ENCODE peak calls at places on chromosomes 12 and 14, in four cellular contexts. M is germinal center, Y is T-helper 2 cell, L is Right ventricle myocardium inferior. A is an unnamed sample.

GRCh38 chr14:86168376-86168775 is 638.4 kb downstream of the FLRT2 start:
- DNase-seq in M (no peak), Y (no peak), L (no peak), A (no peak)

GRCh38 chr12:69056743-69057515 is 124.0 kb upstream of the CPM start:
- DNase-seq in M (no peak), Y (no peak), L (no peak), A (peak; percentile 75)

GRCh38 chr12:29741342-29742241 is 42.1 kb downstream of the TMTC1 start:
- DNase-seq in M (no peak), Y (no peak), L (no peak), A (peak; percentile 21)

GRCh38 chr14:83425138-83425537 is 1891.5 kb upstream of the SEL1L start:
- DNase-seq in L (no peak), Y (no peak), M (no peak), A (peak; percentile 38)

GRCh38 chr14:68820999-68821683 is 28.3 kb upstream of the ZFP36L1 start:
- DNase-seq in Y (peak; percentile 34), M (no peak), L (no peak), A (peak; percentile 33)

GRCh38 chr12:116157845-116158267 is 119.6 kb downstream of the MED13L start:
- DNase-seq in M (no peak), L (no peak), Y (no peak), A (no peak)

GRCh38 chr12:128951448-128951847 is 98.2 kb downstream of the GLT1D1 start:
- DNase-seq in M (no peak), Y (no peak), L (no peak), A (no peak)

GRCh38 chr12:6202331-6202730 is 2.1 kb downstream of the CD9 start:
- DNase-seq in L (no peak), M (no peak), Y (no peak), A (no peak)

GRCh38 chr12:54357802-54358619 is 6.3 kb downstream of the GPR84 start:
- DNase-seq in L (no peak), M (peak; percentile 66), Y (peak; percentile 41), A (no peak)

GRCh38 chr14:75198291-75198933 is 22.0 kb upstream of the TMED10 start:
- DNase-seq in L (peak; percentile 68), Y (no peak), M (no peak), A (no peak)

GRCh38 chr12:13156277-13156676 is 40.2 kb upstream of the EMP1 start:
- DNase-seq in Y (no peak), M (no peak), L (no peak), A (no peak)

GRCh38 chr12:19316420-19316819 is 122.9 kb upstream of the AEBP2 start:
- DNase-seq in M (no peak), Y (no peak), L (no peak), A (peak; percentile 50)

GRCh38 chr12:122928033-122928890 is 32.3 kb upstream of the VPS37B start:
- DNase-seq in L (peak; percentile 51), M (no peak), Y (no peak), A (no peak)

GRCh38 chr12:56321027-56321426 is 5.2 kb upstream of the CNPY2 start:
- DNase-seq in Y (no peak), L (no peak), M (no peak), A (no peak)

GRCh38 chr12:89529738-89530137 is 3.9 kb upstream of the POC1B start:
- DNase-seq in M (peak; percentile 67), L (no peak), Y (peak; percentile 27), A (peak; percentile 69)

GRCh38 chr12:66964629-66965028 is 285.8 kb upstream of the GRIP1 start:
- DNase-seq in L (no peak), Y (peak; percentile 50), M (no peak), A (peak; percentile 77)

GRCh38 chr12:123499332-123499731 is 34.2 kb downstream of the RILPL1 start:
- DNase-seq in L (no peak), Y (no peak), M (no peak), A (no peak)

GRCh38 chr14:77151918-77152588 is 10.5 kb upstream of the ZDHHC22 start:
- DNase-seq in M (peak; percentile 67), Y (no peak), L (no peak), A (peak; percentile 29)

GRCh38 chr12:95648990-95649791 is 97.9 kb upstream of the USP44 start:
- DNase-seq in M (no peak), Y (no peak), L (no peak), A (peak; percentile 99)

GRCh38 chr12:51399893-51400292 is 8.7 kb upstream of the GALNT6 start:
- DNase-seq in M (no peak), L (no peak), Y (no peak), A (no peak)

GRCh38 chr12:91994208-91994797 is 151.3 kb downstream of the BTG1 start:
- DNase-seq in L (no peak), M (no peak), Y (no peak), A (no peak)

GRCh38 chr12:6383572-6384498 is at the start of gene LTBR:
- DNase-seq in L (peak; percentile 99), M (no peak), Y (no peak), A (peak; percentile 67)

GRCh38 chr12:11650279-11650696 is 814 bp downstream of the ETV6 start:
- DNase-seq in M (no peak), Y (no peak), L (no peak), A (no peak)

GRCh38 chr14:96146131-96146771 is 58.4 kb upstream of the BDKRB2 start:
- DNase-seq in M (no peak), Y (no peak), L (no peak), A (peak; percentile 96)

GRCh38 chr14:21102472-21103164 is 1.8 kb downstream of the TMEM253 start:
- DNase-seq in Y (no peak), M (peak; percentile 2), L (no peak), A (no peak)

GRCh38 chr12:65051196-65051595 is 69.9 kb downstream of the WIF1 start:
- DNase-seq in Y (no peak), L (no peak), M (no peak), A (no peak)

GRCh38 chr14:99755629-99756603 is 37.3 kb upstream of the EML1 start:
- DNase-seq in L (peak; percentile 91), M (no peak), Y (no peak), A (peak; percentile 92)

GRCh38 chr12:92030618-92031017 is 115.0 kb downstream of the BTG1 start:
- DNase-seq in Y (peak; percentile 71), L (no peak), M (peak; percentile 14), A (no peak)

GRCh38 chr12:67241482-67241881 is 27.7 kb upstream of the CAND1 start:
- DNase-seq in L (no peak), M (no peak), Y (no peak), A (peak; percentile 17)

GRCh38 chr12:127145929-127146789 is 1120.8 kb upstream of the TMEM132C start:
- DNase-seq in M (peak; percentile 5), L (peak; percentile 86), Y (peak; percentile 46), A (no peak)

GRCh38 chr14:54881235-54881760 is 21.3 kb downstream of the GCH1 start:
- DNase-seq in Y (peak; percentile 21), L (no peak), M (peak; percentile 18), A (no peak)

GRCh38 chr14:83909507-83909906 is 1620.4 kb upstream of the FLRT2 start:
- DNase-seq in L (no peak), M (no peak), Y (no peak), A (peak; percentile 16)

GRCh38 chr12:123365141-123365917 is 682 bp upstream of the SBNO1 start:
- DNase-seq in Y (peak; percentile 98), M (peak; percentile 98), L (peak; percentile 99), A (peak; percentile 95)

GRCh38 chr14:103078420-103078749 is 5.6 kb upstream of the LBHD2 start:
- DNase-seq in L (peak; percentile 91), M (peak; percentile 86), Y (peak; percentile 61), A (peak; percentile 72)

GRCh38 chr14:102654298-102654697 is 61.8 kb downstream of the RCOR1 start:
- DNase-seq in M (no peak), Y (no peak), L (no peak), A (peak; percentile 74)

GRCh38 chr12:68236421-68237059 is 10.9 kb upstream of the IL26 start:
- DNase-seq in L (no peak), Y (peak; percentile 35), M (peak; percentile 51), A (peak; percentile 20)

GRCh38 chr12:54424232-54424631 is 5.2 kb upstream of the ITGA5 start:
- DNase-seq in L (no peak), Y (no peak), M (no peak), A (no peak)

A was measured in renal cortical epithelial cell.